ENCODE peak calls at places on chromosomes 7 and 10, in five cellular contexts. One of them, this sample, is unnamed.
A peak's percentile ranks its signal among the peaks of the same experiment; 100 is the strongest.

GRCh38 chr7:28155964-28156363 is 24.6 kb downstream of the JAZF1 start:
- DNase-seq in IMR-90: peak; percentile 59
- DNase-seq in mesendoderm: no peak
- DNase-seq in H9: no peak
- DNase-seq in neuronal stem cell: no peak
- DNase-seq in this sample: no peak

GRCh38 chr10:89466599-89467035 is 52.2 kb downstream of the IFIT5 start:
- DNase-seq in H9: no peak
- DNase-seq in neuronal stem cell: no peak
- DNase-seq in mesendoderm: peak; percentile 52
- DNase-seq in IMR-90: peak; percentile 60
- DNase-seq in this sample: peak; percentile 59

GRCh38 chr10:62562101-62562500 is 187.9 kb downstream of the ZNF365 start:
- DNase-seq in neuronal stem cell: no peak
- DNase-seq in IMR-90: no peak
- DNase-seq in mesendoderm: no peak
- DNase-seq in H9: no peak
- DNase-seq in this sample: no peak

GRCh38 chr10:98296514-98296913 is 28.5 kb upstream of the LOXL4 start:
- DNase-seq in mesendoderm: peak; percentile 48
- DNase-seq in H9: no peak
- DNase-seq in neuronal stem cell: no peak
- DNase-seq in IMR-90: peak; percentile 39
- DNase-seq in this sample: no peak

GRCh38 chr10:71244638-71245419 is 32.5 kb downstream of the UNC5B start:
- DNase-seq in mesendoderm: no peak
- DNase-seq in H9: no peak
- DNase-seq in IMR-90: peak; percentile 93
- DNase-seq in neuronal stem cell: no peak
- DNase-seq in this sample: peak; percentile 8

GRCh38 chr7:53002389-53002788 is 33.0 kb upstream of the POM121L12 start:
- DNase-seq in IMR-90: no peak
- DNase-seq in H9: no peak
- DNase-seq in mesendoderm: no peak
- DNase-seq in neuronal stem cell: no peak
- DNase-seq in this sample: no peak

GRCh38 chr10:60186315-60187071 is 203.2 kb downstream of the ANK3 start:
- DNase-seq in neuronal stem cell: no peak
- DNase-seq in mesendoderm: no peak
- DNase-seq in H9: no peak
- DNase-seq in IMR-90: peak; percentile 7
- DNase-seq in this sample: no peak

GRCh38 chr7:66500087-66500486 is 128.6 kb upstream of the KCTD7 start:
- DNase-seq in IMR-90: no peak
- DNase-seq in mesendoderm: peak; percentile 70
- DNase-seq in H9: no peak
- DNase-seq in neuronal stem cell: no peak
- DNase-seq in this sample: no peak

GRCh38 chr7:30927559-30927958 is 15.9 kb downstream of the AQP1 start:
- DNase-seq in mesendoderm: no peak
- DNase-seq in H9: no peak
- DNase-seq in IMR-90: no peak
- DNase-seq in neuronal stem cell: no peak
- DNase-seq in this sample: no peak

GRCh38 chr7:138549082-138549481 is 89.0 kb downstream of the TRIM24 start:
- DNase-seq in H9: no peak
- DNase-seq in IMR-90: no peak
- DNase-seq in neuronal stem cell: no peak
- DNase-seq in mesendoderm: no peak
- DNase-seq in this sample: no peak

GRCh38 chr10:22435650-22436049 is 90.4 kb downstream of the SPAG6 start:
- DNase-seq in IMR-90: no peak
- DNase-seq in neuronal stem cell: no peak
- DNase-seq in H9: no peak
- DNase-seq in mesendoderm: no peak
- DNase-seq in this sample: no peak

GRCh38 chr7:66050990-66051424 is 24.6 kb upstream of the ASL start:
- DNase-seq in mesendoderm: peak; percentile 22
- DNase-seq in IMR-90: peak; percentile 94
- DNase-seq in neuronal stem cell: no peak
- DNase-seq in H9: no peak
- DNase-seq in this sample: no peak

GRCh38 chr7:50835156-50835555 is 52.5 kb upstream of the GRB10 start:
- DNase-seq in IMR-90: no peak
- DNase-seq in mesendoderm: no peak
- DNase-seq in H9: no peak
- DNase-seq in neuronal stem cell: no peak
- DNase-seq in this sample: no peak

GRCh38 chr7:82542665-82543064 is 99.1 kb upstream of the CACNA2D1 start:
- DNase-seq in neuronal stem cell: no peak
- DNase-seq in IMR-90: peak; percentile 93
- DNase-seq in mesendoderm: peak; percentile 73
- DNase-seq in H9: no peak
- DNase-seq in this sample: peak; percentile 7

GRCh38 chr7:132380065-132380464 is 196.2 kb downstream of the PLXNA4 start:
- DNase-seq in neuronal stem cell: no peak
- DNase-seq in mesendoderm: peak; percentile 93
- DNase-seq in H9: no peak
- DNase-seq in IMR-90: no peak
- DNase-seq in this sample: peak; percentile 6

GRCh38 chr7:10939911-10940747 is 33.5 kb upstream of the PHF14 start:
- DNase-seq in mesendoderm: peak; percentile 97
- DNase-seq in IMR-90: peak; percentile 95
- DNase-seq in H9: peak; percentile 91
- DNase-seq in neuronal stem cell: peak; percentile 93
- DNase-seq in this sample: peak; percentile 96

GRCh38 chr10:102615361-102615760 is 28.9 kb upstream of the TRIM8 start:
- DNase-seq in H9: peak; percentile 79
- DNase-seq in neuronal stem cell: no peak
- DNase-seq in mesendoderm: peak; percentile 73
- DNase-seq in IMR-90: no peak
- DNase-seq in this sample: peak; percentile 14

GRCh38 chr10:133199488-133199885 is 30.5 kb upstream of the UTF1 start:
- DNase-seq in mesendoderm: no peak
- DNase-seq in IMR-90: no peak
- DNase-seq in H9: no peak
- DNase-seq in neuronal stem cell: no peak
- DNase-seq in this sample: no peak

GRCh38 chr7:28579571-28579970 is 167.3 kb downstream of the CREB5 start:
- DNase-seq in mesendoderm: no peak
- DNase-seq in neuronal stem cell: no peak
- DNase-seq in H9: no peak
- DNase-seq in IMR-90: no peak
- DNase-seq in this sample: peak; percentile 97

GRCh38 chr10:116124777-116125176 is 148.2 kb downstream of the GFRA1 start:
- DNase-seq in neuronal stem cell: no peak
- DNase-seq in mesendoderm: no peak
- DNase-seq in H9: peak; percentile 64
- DNase-seq in IMR-90: no peak
- DNase-seq in this sample: no peak

GRCh38 chr7:112400141-112400540 is 50.1 kb upstream of the IFRD1 start:
- DNase-seq in H9: no peak
- DNase-seq in neuronal stem cell: no peak
- DNase-seq in mesendoderm: no peak
- DNase-seq in IMR-90: peak; percentile 67
- DNase-seq in this sample: no peak

DNA sequence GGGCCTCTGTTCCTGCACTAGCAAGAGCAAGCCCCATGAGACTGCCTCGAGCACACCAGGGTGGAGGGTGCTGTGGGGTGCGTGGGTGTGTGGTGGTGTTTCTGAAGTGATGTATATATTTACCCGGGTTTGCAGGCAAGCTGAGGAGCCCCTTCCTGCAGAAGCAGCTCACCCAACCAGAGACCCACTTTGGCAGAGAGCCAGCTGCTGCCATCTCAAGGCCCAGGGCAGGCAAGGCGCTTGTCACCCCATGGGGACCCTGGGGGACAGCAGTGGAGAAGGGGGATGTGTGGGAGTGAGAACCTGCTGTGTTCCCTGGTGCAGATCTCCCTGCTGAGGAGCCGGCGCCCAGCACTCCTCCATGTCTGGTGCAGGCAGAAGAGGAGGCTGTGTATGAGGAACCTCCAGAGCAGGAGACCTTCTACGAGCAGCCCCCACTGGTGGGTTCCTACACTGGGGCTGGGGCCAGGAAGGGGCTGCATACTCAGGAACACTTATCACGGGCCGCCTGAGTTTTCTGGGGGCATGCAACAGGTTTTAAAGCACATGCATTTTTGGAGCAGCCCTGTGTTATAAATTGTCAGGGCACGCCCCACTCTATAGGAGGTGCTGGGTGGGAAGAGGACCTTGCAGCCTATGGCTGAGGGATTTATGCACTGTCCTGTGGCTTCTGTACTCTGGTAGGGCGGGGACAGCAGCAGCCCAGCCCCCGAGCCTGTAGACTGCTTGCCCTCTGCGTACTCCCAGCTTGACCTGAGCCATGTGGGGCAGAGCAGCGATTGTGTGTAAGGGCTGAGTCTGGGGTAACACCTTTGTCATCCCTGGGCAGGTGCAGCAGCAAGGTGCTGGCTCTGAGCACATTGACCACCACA is 5.9 kb downstream of the PGAM2 start:
- DNase-seq in H9: no peak
- DNase-seq in mesendoderm: no peak
- DNase-seq in IMR-90: no peak
- DNase-seq in neuronal stem cell: no peak
- DNase-seq in this sample: no peak
- H3K4me2 ChIP-seq in H9: no peak overlapping the region
- H3K4me2 ChIP-seq in mesendoderm: no peak overlapping the region
- H3K4me2 ChIP-seq in IMR-90: no peak overlapping the region
- H3K4me2 ChIP-seq in neuronal stem cell: no peak overlapping the region
- H3K4me2 ChIP-seq in this sample: no peak overlapping the region

DNA sequence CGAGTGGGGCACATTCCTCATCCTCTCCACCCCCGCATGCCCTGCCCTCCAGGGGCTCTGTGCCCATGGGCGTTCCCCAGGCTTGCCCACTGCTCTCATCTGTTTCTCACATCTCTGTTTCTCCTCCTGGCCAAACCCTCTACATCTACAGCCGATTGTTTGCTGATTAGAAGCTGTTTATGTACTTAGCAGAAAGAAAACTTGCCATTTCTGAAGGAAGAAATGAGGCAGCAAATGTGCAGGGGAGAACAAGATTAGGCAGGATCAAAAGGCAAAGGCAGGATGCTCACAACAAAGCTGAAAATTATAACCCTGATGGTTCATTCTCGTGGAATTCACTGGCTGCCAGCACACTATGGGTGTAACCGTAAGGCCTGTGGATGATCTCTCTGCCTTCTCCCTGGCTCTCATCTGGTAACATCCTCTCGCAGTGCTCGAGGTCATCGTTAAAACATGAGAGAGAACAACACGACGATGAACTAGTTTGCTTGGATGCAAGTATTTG is 111.6 kb upstream of the KLF14 start:
- DNase-seq in neuronal stem cell: no peak
- DNase-seq in mesendoderm: no peak
- DNase-seq in H9: no peak
- DNase-seq in IMR-90: peak; percentile 89
- DNase-seq in this sample: peak; percentile 56
- H3K18ac ChIP-seq in neuronal stem cell: no peak overlapping the region
- H3K18ac ChIP-seq in mesendoderm: no peak overlapping the region
- H3K18ac ChIP-seq in H9: no peak overlapping the region
- H3K18ac ChIP-seq in IMR-90: peak overlapping the region; percentile 65
- H3K18ac ChIP-seq in this sample: no peak overlapping the region

GRCh38 chr7:98536803-98537202 is 80.3 kb upstream of the NPTX2 start:
- DNase-seq in neuronal stem cell: no peak
- DNase-seq in H9: no peak
- DNase-seq in IMR-90: no peak
- DNase-seq in mesendoderm: no peak
- DNase-seq in this sample: no peak

GRCh38 chr7:98539865-98540264 is 77.2 kb upstream of the NPTX2 start:
- DNase-seq in IMR-90: no peak
- DNase-seq in mesendoderm: no peak
- DNase-seq in neuronal stem cell: no peak
- DNase-seq in H9: no peak
- DNase-seq in this sample: no peak

DNA sequence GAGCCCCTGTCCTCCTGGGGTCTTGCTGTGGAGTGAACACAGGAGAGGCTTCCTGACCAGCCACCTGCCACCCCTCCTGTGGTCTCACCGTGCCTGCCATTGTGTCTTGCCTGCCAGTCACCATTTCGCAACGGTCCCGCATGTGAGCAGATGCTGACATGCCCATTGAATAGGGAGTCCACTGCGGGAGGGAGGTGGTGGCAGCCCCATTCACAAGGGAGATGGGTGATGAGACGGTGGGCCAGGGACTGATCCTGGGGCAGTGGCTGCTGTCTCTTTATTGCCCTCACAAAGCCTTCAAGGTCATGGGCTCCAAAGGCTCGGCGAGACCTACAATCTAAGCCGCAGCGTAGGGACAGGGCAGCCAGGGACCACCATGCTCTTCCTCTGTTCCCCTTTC is 76.0 kb upstream of the NPTX2 start:
- DNase-seq in IMR-90: no peak
- DNase-seq in H9: no peak
- DNase-seq in neuronal stem cell: no peak
- DNase-seq in mesendoderm: no peak
- DNase-seq in this sample: no peak
- H3K4me2 ChIP-seq in IMR-90: no peak overlapping the region
- H3K4me2 ChIP-seq in H9: no peak overlapping the region
- H3K4me2 ChIP-seq in neuronal stem cell: no peak overlapping the region
- H3K4me2 ChIP-seq in mesendoderm: no peak overlapping the region
- H3K4me2 ChIP-seq in this sample: no peak overlapping the region

GRCh38 chr10:69741671-69742355 is 59.9 kb upstream of the COL13A1 start:
- DNase-seq in mesendoderm: no peak
- DNase-seq in IMR-90: no peak
- DNase-seq in H9: no peak
- DNase-seq in neuronal stem cell: no peak
- DNase-seq in this sample: no peak

GRCh38 chr10:69741252-69741651 is 60.5 kb upstream of the COL13A1 start:
- DNase-seq in IMR-90: no peak
- DNase-seq in H9: no peak
- DNase-seq in neuronal stem cell: no peak
- DNase-seq in mesendoderm: no peak
- DNase-seq in this sample: no peak

GRCh38 chr10:69744971-69745370 is 56.7 kb upstream of the COL13A1 start:
- DNase-seq in IMR-90: no peak
- DNase-seq in neuronal stem cell: no peak
- DNase-seq in H9: no peak
- DNase-seq in mesendoderm: no peak
- DNase-seq in this sample: no peak

GRCh38 chr10:69742356-69742695 is 59.4 kb upstream of the COL13A1 start:
- DNase-seq in IMR-90: peak; percentile 64
- DNase-seq in neuronal stem cell: no peak
- DNase-seq in H9: no peak
- DNase-seq in mesendoderm: no peak
- DNase-seq in this sample: no peak

DNA sequence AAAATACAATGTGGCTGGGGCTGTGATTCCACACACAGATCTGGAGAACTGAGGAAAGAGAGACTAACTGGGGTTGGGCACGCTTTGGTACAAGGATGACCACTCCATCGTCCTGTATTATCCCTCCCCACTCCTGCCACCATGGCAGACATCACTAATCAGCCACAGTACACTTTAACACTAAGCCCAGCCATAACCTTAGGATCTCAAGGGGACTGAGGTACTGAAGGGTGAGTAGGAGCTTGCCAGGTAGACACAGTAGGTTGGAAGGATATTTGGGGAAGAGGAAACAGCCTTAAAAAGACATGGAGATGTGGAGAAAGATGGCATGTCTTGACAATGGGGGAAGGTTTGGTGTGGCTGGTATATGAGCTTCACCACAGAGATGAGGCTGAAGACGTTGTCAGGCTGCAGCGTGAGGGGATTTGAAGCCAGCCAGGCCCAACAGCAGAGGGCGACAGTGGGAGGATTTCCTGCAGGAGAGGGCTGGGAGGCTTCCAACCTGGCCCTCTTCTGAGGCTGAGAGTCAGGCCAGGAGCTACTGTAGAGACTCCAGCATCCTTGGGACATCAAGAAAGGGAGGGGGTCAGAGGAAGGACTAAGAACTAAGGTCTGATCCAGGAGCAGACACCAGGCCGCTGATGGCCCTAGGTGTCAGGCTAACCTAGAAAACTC is 58.6 kb upstream of the COL13A1 start:
- DNase-seq in IMR-90: peak; percentile 19
- DNase-seq in neuronal stem cell: peak; percentile 37
- DNase-seq in mesendoderm: peak; percentile 73
- DNase-seq in H9: peak; percentile 74
- DNase-seq in this sample: peak; percentile 7
- H3K18ac ChIP-seq in IMR-90: no peak overlapping the region
- H3K18ac ChIP-seq in neuronal stem cell: peak overlapping the region; percentile 31
- H3K18ac ChIP-seq in mesendoderm: no peak overlapping the region
- H3K18ac ChIP-seq in H9: no peak overlapping the region
- H3K18ac ChIP-seq in this sample: no peak overlapping the region

This sample was measured in trophoblast cell.